ENCODE peak calls at places on chromosomes 13 and 19, in five cellular contexts. T is stimulated activated CD4-positive, alpha-beta T cell treated with anti-CD3 and anti-CD28 coated beads, Interleukin-15, amount 100 ng/mL, for 48 hours; V is neural crest cell; F is H54; B is fibroblast of lung. O is an unnamed sample.

GRCh38 chr13:30576528-30576927 is 41.2 kb upstream of the USPL1 start:
- DNase-seq in F (no peak), V (no peak), B (peak), T (peak), O (no peak)

GRCh38 chr19:13507053-13507611 is 853 bp upstream of the CACNA1A start:
- DNase-seq in F (no peak), T (no peak), B (no peak), V (no peak), O (no peak)

GRCh38 chr19:6055013-6055795 is 55.1 kb downstream of the RFX2 start:
- DNase-seq in V (no peak), B (no peak), T (no peak), F (no peak), O (no peak)

GRCh38 chr19:41554902-41555301 is 21.1 kb upstream of the CEACAM21 start:
- DNase-seq in F (no peak), T (no peak), V (no peak), B (no peak), O (no peak)

GRCh38 chr19:46841458-46842083 is 9.1 kb downstream of the AP2S1 start:
- DNase-seq in F (no peak), V (no peak), B (peak), T (no peak), O (no peak)

GRCh38 chr19:15218501-15218900 is 13.7 kb downstream of the EPHX3 start:
- DNase-seq in B (no peak), T (no peak), F (no peak), V (no peak), O (no peak)

GRCh38 chr13:112934075-112934474 is 34.9 kb upstream of the MCF2L start:
- DNase-seq in T (no peak), B (no peak), V (no peak), F (no peak), O (no peak)

GRCh38 chr13:44013666-44014291 is 134.1 kb downstream of the LACC1 start:
- DNase-seq in V (no peak), T (no peak), F (peak), B (peak), O (no peak)

GRCh38 chr13:113857531-113858195 is 6.2 kb downstream of the GAS6 start:
- DNase-seq in T (no peak), F (no peak), V (no peak), B (no peak), O (no peak)

GRCh38 chr19:38265213-38265861 is 964 bp downstream of the SPINT2 start:
- DNase-seq in T (no peak), V (no peak), B (no peak), F (no peak), O (no peak)

GRCh38 chr19:57374179-57374578 is 10.8 kb downstream of the TRAPPC2B start:
- DNase-seq in F (no peak), T (no peak), B (no peak), V (no peak), O (no peak)

GRCh38 chr13:111552891-111553637 is 232.6 kb downstream of the TEX29 start:
- DNase-seq in B (no peak), F (no peak), T (no peak), V (no peak), O (no peak)

GRCh38 chr13:68345963-68346362 is 1115.8 kb upstream of the PCDH9 start:
- DNase-seq in T (no peak), F (no peak), B (no peak), V (no peak), O (no peak)